ENCODE peak calls at places on chromosome 7, in six cellular contexts. One of them, this sample, is unnamed.

GRCh38 chr7:131899271-131900030 is 343.0 kb upstream of the PODXL start:
- DNase-seq in ascending aorta: no peak
- DNase-seq in RWPE1: no peak
- DNase-seq in tibial artery: no peak
- DNase-seq in transverse colon: no peak
- DNase-seq in LNCaP clone FGC: no peak
- DNase-seq in this sample: no peak

GRCh38 chr7:12851841-12852240 is 164.4 kb downstream of the ARL4A start:
- DNase-seq in tibial artery: no peak
- DNase-seq in transverse colon: no peak
- DNase-seq in LNCaP clone FGC: no peak
- DNase-seq in RWPE1: no peak
- DNase-seq in ascending aorta: no peak
- DNase-seq in this sample: no peak

GRCh38 chr7:45185028-45185863 is 27.7 kb downstream of the RAMP3 start:
- DNase-seq in LNCaP clone FGC: no peak
- DNase-seq in RWPE1: no peak
- DNase-seq in tibial artery: no peak
- DNase-seq in ascending aorta: no peak
- DNase-seq in transverse colon: no peak
- DNase-seq in this sample: no peak

GRCh38 chr7:17626215-17626614 is 314.1 kb downstream of the SNX13 start:
- DNase-seq in ascending aorta: no peak
- DNase-seq in transverse colon: no peak
- DNase-seq in tibial artery: no peak
- DNase-seq in LNCaP clone FGC: no peak
- DNase-seq in RWPE1: no peak
- DNase-seq in this sample: no peak

GRCh38 chr7:29563590-29564454 is at the start of gene PRR15:
- DNase-seq in tibial artery: peak; percentile 77
- DNase-seq in transverse colon: peak; percentile 91
- DNase-seq in LNCaP clone FGC: peak; percentile 21
- DNase-seq in RWPE1: peak; percentile 95
- DNase-seq in ascending aorta: no peak
- DNase-seq in this sample: no peak

GRCh38 chr7:21077602-21078001 is 290.9 kb upstream of the SP8 start:
- DNase-seq in transverse colon: no peak
- DNase-seq in ascending aorta: no peak
- DNase-seq in RWPE1: no peak
- DNase-seq in tibial artery: no peak
- DNase-seq in LNCaP clone FGC: no peak
- DNase-seq in this sample: no peak

GRCh38 chr7:112069879-112070321 is 136.3 kb downstream of the DOCK4 start:
- DNase-seq in ascending aorta: no peak
- DNase-seq in LNCaP clone FGC: no peak
- DNase-seq in RWPE1: peak; percentile 54
- DNase-seq in tibial artery: no peak
- DNase-seq in transverse colon: no peak
- DNase-seq in this sample: no peak

GRCh38 chr7:75658802-75659201 is 79.9 kb downstream of the HIP1 start:
- DNase-seq in transverse colon: no peak
- DNase-seq in LNCaP clone FGC: no peak
- DNase-seq in ascending aorta: no peak
- DNase-seq in RWPE1: no peak
- DNase-seq in tibial artery: no peak
- DNase-seq in this sample: no peak

GRCh38 chr7:33590902-33591301 is 314.4 kb upstream of the BMPER start:
- DNase-seq in tibial artery: no peak
- DNase-seq in LNCaP clone FGC: no peak
- DNase-seq in ascending aorta: no peak
- DNase-seq in RWPE1: peak; percentile 23
- DNase-seq in transverse colon: no peak
- DNase-seq in this sample: no peak

GRCh38 chr7:20199015-20199737 is 18.0 kb downstream of the MACC1 start:
- DNase-seq in RWPE1: peak; percentile 85
- DNase-seq in ascending aorta: no peak
- DNase-seq in tibial artery: peak; percentile 68
- DNase-seq in LNCaP clone FGC: no peak
- DNase-seq in transverse colon: peak; percentile 85
- DNase-seq in this sample: peak; percentile 29

GRCh38 chr7:29345590-29345989 is 151.0 kb downstream of the CHN2 start:
- DNase-seq in tibial artery: no peak
- DNase-seq in RWPE1: peak; percentile 33
- DNase-seq in transverse colon: peak; percentile 41
- DNase-seq in LNCaP clone FGC: no peak
- DNase-seq in ascending aorta: no peak
- DNase-seq in this sample: no peak

GRCh38 chr7:45890902-45891461 is 2.7 kb downstream of the IGFBP1 start:
- DNase-seq in LNCaP clone FGC: no peak
- DNase-seq in ascending aorta: no peak
- DNase-seq in RWPE1: peak; percentile 48
- DNase-seq in transverse colon: no peak
- DNase-seq in tibial artery: no peak
- DNase-seq in this sample: no peak

GRCh38 chr7:93873998-93874574 is 16.5 kb downstream of the TFPI2 start:
- DNase-seq in ascending aorta: no peak
- DNase-seq in RWPE1: no peak
- DNase-seq in tibial artery: no peak
- DNase-seq in transverse colon: no peak
- DNase-seq in LNCaP clone FGC: no peak
- DNase-seq in this sample: no peak

GRCh38 chr7:139680676-139681462 is 96.9 kb downstream of the HIPK2 start:
- DNase-seq in LNCaP clone FGC: no peak
- DNase-seq in RWPE1: peak; percentile 85
- DNase-seq in tibial artery: peak; percentile 92
- DNase-seq in transverse colon: no peak
- DNase-seq in ascending aorta: peak; percentile 87
- DNase-seq in this sample: no peak

GRCh38 chr7:122092964-122093797 is 50.9 kb downstream of the AASS start:
- DNase-seq in RWPE1: peak; percentile 36
- DNase-seq in tibial artery: peak; percentile 73
- DNase-seq in LNCaP clone FGC: peak; percentile 54
- DNase-seq in ascending aorta: no peak
- DNase-seq in transverse colon: peak; percentile 69
- DNase-seq in this sample: peak; percentile 35

GRCh38 chr7:45687185-45687560 is 113.0 kb downstream of the ADCY1 start:
- DNase-seq in LNCaP clone FGC: no peak
- DNase-seq in tibial artery: peak; percentile 24
- DNase-seq in RWPE1: no peak
- DNase-seq in ascending aorta: no peak
- DNase-seq in transverse colon: no peak
- DNase-seq in this sample: no peak

GRCh38 chr7:16051561-16052280 is 365.2 kb upstream of the MEOX2 start:
- DNase-seq in tibial artery: no peak
- DNase-seq in ascending aorta: no peak
- DNase-seq in RWPE1: no peak
- DNase-seq in LNCaP clone FGC: no peak
- DNase-seq in transverse colon: no peak
- DNase-seq in this sample: no peak

GRCh38 chr7:135100856-135101255 is 47.0 kb upstream of the TMEM140 start:
- DNase-seq in tibial artery: no peak
- DNase-seq in ascending aorta: no peak
- DNase-seq in transverse colon: no peak
- DNase-seq in LNCaP clone FGC: no peak
- DNase-seq in RWPE1: no peak
- DNase-seq in this sample: no peak

GRCh38 chr7:5620459-5620881 is 161.0 kb downstream of the RNF216 start:
- DNase-seq in ascending aorta: no peak
- DNase-seq in tibial artery: no peak
- DNase-seq in RWPE1: no peak
- DNase-seq in transverse colon: no peak
- DNase-seq in LNCaP clone FGC: no peak
- DNase-seq in this sample: no peak

GRCh38 chr7:153354071-153354470 is 594.5 kb downstream of the ACTR3B start:
- DNase-seq in RWPE1: no peak
- DNase-seq in tibial artery: no peak
- DNase-seq in ascending aorta: no peak
- DNase-seq in LNCaP clone FGC: no peak
- DNase-seq in transverse colon: no peak
- DNase-seq in this sample: no peak

GRCh38 chr7:137681657-137682562 is 164.9 kb downstream of the DGKI start:
- DNase-seq in RWPE1: peak; percentile 45
- DNase-seq in LNCaP clone FGC: no peak
- DNase-seq in ascending aorta: no peak
- DNase-seq in transverse colon: no peak
- DNase-seq in tibial artery: no peak
- DNase-seq in this sample: no peak

DNA sequence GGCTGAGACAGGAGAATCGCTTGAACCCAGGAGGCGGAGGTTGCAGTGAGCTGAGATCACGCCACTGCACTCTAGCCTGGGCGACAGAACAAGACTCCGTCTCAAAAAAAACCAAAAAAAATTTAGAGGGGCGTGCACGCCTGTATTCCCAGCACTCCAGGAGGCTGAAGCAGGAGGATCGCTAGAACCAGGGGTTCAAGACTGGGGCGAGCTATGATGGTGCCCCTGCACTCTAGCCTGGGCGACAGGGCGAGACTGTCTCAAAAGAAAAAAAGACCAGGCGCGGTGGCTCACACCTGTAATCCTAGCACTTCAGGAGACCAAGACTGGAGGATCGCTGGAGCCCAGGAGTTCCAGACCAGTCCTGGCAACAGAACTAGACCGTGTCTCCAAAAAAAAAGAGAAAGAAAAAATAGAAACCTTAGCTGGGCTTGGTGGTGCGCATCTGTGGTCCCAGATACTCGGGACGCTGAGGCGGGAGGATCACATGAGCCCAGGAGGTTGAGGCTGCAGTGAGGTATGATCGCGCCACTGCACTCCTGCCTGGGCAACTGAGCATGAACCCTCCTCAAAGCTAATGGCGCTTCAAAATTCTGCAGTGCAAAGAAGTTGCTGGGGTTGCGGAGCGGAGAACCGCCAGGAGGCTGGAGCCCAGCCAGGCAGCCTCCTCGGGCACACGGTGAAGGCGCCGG is 382 bp upstream of the MBLAC1 start:
- DNase-seq in tibial artery: no peak
- DNase-seq in transverse colon: no peak
- DNase-seq in LNCaP clone FGC: peak; percentile 56
- DNase-seq in ascending aorta: no peak
- DNase-seq in RWPE1: no peak
- DNase-seq in this sample: no peak
- TF ChIP-seq CTCF in tibial artery: no peak
- TF ChIP-seq CTCF in transverse colon: no peak
- TF ChIP-seq CTCF in LNCaP clone FGC: no peak
- TF ChIP-seq CTCF in ascending aorta: no peak
- TF ChIP-seq CTCF in RWPE1: no peak
- TF ChIP-seq CTCF in this sample: no peak

DNA sequence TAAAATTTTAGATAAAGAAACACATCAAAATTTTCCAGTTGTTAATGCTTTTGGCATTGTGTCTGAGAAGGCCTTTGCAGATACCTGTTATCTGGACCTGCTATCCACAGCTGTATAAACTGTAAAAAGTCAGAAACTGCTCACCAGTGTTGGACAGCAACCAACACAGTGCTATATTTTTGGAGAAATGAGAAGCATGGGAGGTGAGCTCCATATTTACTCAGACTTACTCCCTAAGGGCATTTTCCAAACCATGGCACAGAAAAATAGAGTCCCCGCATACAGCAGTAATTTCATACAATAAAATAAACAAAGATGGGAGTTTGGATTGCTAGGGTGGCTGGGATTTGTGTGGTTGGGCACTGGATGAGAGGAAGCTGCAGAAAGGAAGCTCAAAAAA is 136.3 kb upstream of the GLI3 start:
- DNase-seq in tibial artery: no peak
- DNase-seq in transverse colon: no peak
- DNase-seq in ascending aorta: no peak
- DNase-seq in LNCaP clone FGC: no peak
- DNase-seq in RWPE1: no peak
- DNase-seq in this sample: no peak
- TF ChIP-seq CTCF in tibial artery: no peak
- TF ChIP-seq CTCF in transverse colon: no peak
- TF ChIP-seq CTCF in ascending aorta: no peak
- TF ChIP-seq CTCF in LNCaP clone FGC: no peak
- TF ChIP-seq CTCF in RWPE1: no peak
- TF ChIP-seq CTCF in this sample: no peak

GRCh38 chr7:36440880-36441279 is 51.2 kb downstream of the ANLN start:
- DNase-seq in LNCaP clone FGC: no peak
- DNase-seq in ascending aorta: no peak
- DNase-seq in tibial artery: no peak
- DNase-seq in RWPE1: peak; percentile 26
- DNase-seq in transverse colon: no peak
- DNase-seq in this sample: no peak

GRCh38 chr7:36438211-36438610 is 48.5 kb downstream of the ANLN start:
- DNase-seq in tibial artery: no peak
- DNase-seq in ascending aorta: no peak
- DNase-seq in LNCaP clone FGC: no peak
- DNase-seq in transverse colon: no peak
- DNase-seq in RWPE1: no peak
- DNase-seq in this sample: no peak

GRCh38 chr7:36439624-36440023 is 50.0 kb downstream of the ANLN start:
- DNase-seq in LNCaP clone FGC: no peak
- DNase-seq in tibial artery: no peak
- DNase-seq in RWPE1: no peak
- DNase-seq in transverse colon: no peak
- DNase-seq in ascending aorta: no peak
- DNase-seq in this sample: no peak

DNA sequence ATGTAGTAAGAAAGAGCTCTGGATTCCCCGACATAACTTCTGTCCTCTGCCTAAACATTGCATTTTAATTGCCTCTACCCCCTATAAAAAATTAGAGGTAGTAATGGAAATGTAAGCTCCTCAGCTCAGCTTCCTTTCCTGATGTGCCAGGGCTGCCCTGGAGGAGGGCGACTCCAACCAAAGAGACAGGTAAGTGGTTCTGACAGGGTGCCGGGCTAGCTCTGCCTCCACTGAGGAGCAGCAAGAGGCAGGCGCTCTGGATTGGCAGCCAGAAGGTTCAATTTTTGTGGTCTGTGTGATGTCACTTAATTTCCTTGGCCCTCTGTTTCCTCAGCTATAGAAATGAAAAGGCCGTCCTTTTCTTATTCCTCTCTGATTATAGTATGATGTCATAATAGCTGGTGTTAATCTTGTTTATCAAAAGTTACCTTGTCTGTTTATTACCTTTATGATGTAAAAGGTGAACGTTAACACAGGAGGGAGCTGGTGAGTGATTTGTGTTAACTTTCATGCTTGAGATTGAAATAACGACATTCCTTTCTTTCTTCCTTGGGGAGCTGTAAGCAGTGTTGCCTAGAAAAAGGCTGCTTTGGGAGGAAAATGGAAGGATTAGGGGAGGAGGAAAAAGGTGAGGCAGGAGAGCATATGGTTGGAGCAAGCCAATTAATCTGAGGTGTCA is 51.8 kb downstream of the ANLN start:
- DNase-seq in tibial artery: no peak
- DNase-seq in LNCaP clone FGC: no peak
- DNase-seq in ascending aorta: no peak
- DNase-seq in transverse colon: no peak
- DNase-seq in RWPE1: no peak
- DNase-seq in this sample: no peak
- TF ChIP-seq CTCF in tibial artery: no peak
- TF ChIP-seq CTCF in LNCaP clone FGC: peak; percentile 3
- TF ChIP-seq CTCF in ascending aorta: no peak
- TF ChIP-seq CTCF in transverse colon: no peak
- TF ChIP-seq CTCF in RWPE1: no peak
- TF ChIP-seq CTCF in this sample: no peak

DNA sequence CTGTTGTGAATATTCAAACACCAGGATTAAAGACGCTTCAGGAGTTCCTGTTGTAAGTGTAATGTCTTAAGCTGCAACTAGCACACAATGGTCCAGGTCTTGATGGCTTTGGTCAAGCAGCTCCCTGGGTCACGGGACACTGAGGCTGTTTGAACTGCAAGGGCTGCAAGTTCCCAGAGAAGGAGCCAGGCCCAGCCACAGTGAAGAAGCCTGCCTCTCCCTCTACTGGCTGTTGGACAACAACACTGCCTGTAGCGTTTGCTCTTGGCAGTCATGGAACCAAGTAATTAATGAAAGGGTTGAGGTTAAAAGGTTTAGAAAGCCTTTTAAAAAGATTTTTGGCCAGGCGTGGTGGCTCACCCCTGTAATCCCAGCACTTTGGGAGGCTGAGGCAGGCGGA is 31.9 kb upstream of the GUSB start:
- DNase-seq in LNCaP clone FGC: peak; percentile 68
- DNase-seq in RWPE1: peak; percentile 29
- DNase-seq in transverse colon: peak; percentile 32
- DNase-seq in tibial artery: no peak
- DNase-seq in ascending aorta: no peak
- DNase-seq in this sample: no peak
- TF ChIP-seq CTCF in LNCaP clone FGC: peak; percentile 77
- TF ChIP-seq CTCF in RWPE1: no peak
- TF ChIP-seq CTCF in transverse colon: peak; percentile 42
- TF ChIP-seq CTCF in tibial artery: no peak
- TF ChIP-seq CTCF in ascending aorta: no peak
- TF ChIP-seq CTCF in this sample: no peak